ENCODE peak calls at places on chromosomes 16 and 17, in four cellular contexts. C, T, Q and R are unnamed samples.

GRCh38 chr17:62126292-62126691 is 61.2 kb upstream of the MED13 start:
- DNase-seq in C (no peak), T (no peak), Q (no peak), R (no peak)

GRCh38 chr17:49402706-49403105 is 12.0 kb downstream of the PHB1 start:
- DNase-seq in C (no peak), T (no peak), Q (no peak), R (no peak)

GRCh38 chr17:16944334-16945140 is 27.4 kb downstream of the TNFRSF13B start:
- DNase-seq in C (no peak), T (no peak), Q (no peak), R (no peak)

GRCh38 chr16:54216268-54217187 is 70.1 kb downstream of the IRX3 start:
- DNase-seq in C (peak), T (no peak), Q (no peak), R (no peak)

GRCh38 chr16:55559233-55559632 is 7.3 kb upstream of the CAPNS2 start:
- DNase-seq in C (no peak), T (no peak), Q (no peak), R (no peak)

GRCh38 chr16:11094838-11095565 is 150.6 kb downstream of the CLEC16A start:
- DNase-seq in C (no peak), T (no peak), Q (no peak), R (no peak)

GRCh38 chr16:50685456-50686058 is 4.4 kb upstream of the SNX20 start:
- DNase-seq in C (peak), T (no peak), Q (no peak), R (no peak)

GRCh38 chr16:82695806-82696205 is 69.0 kb downstream of the CDH13 start:
- DNase-seq in C (no peak), T (no peak), Q (no peak), R (no peak)

GRCh38 chr17:21263351-21263750 is 10.1 kb upstream of the NATD1 start:
- DNase-seq in C (no peak), T (no peak), Q (no peak), R (no peak)

GRCh38 chr16:86212706-86213426 is 297.5 kb upstream of the FOXF1 start:
- DNase-seq in C (no peak), T (no peak), Q (no peak), R (peak)

GRCh38 chr16:56264609-56264972 is 73.3 kb downstream of the GNAO1 start:
- DNase-seq in C (no peak), T (no peak), Q (no peak), R (no peak)

GRCh38 chr16:69916445-69916844 is 34.7 kb upstream of the CLEC18A start:
- DNase-seq in C (no peak), T (no peak), Q (no peak), R (no peak)

GRCh38 chr17:19769946-19770652 is 22.0 kb upstream of the ALDH3A1 start:
- DNase-seq in C (no peak), T (peak), Q (peak), R (no peak)

GRCh38 chr17:41667280-41668008 is 21.2 kb upstream of the EIF1 start:
- DNase-seq in C (no peak), T (no peak), Q (no peak), R (peak)

GRCh38 chr17:78186689-78187595 is at the start of the genes AFMID and TK1:
- DNase-seq in C (peak), T (peak), Q (peak), R (peak)

GRCh38 chr16:894841-895240 is 75.9 kb downstream of the LMF1 start:
- DNase-seq in C (no peak), T (no peak), Q (no peak), R (no peak)

GRCh38 chr16:66728117-66728787 is 23.2 kb downstream of the DYNC1LI2 start:
- DNase-seq in C (no peak), T (no peak), Q (peak), R (peak)

GRCh38 chr17:74852237-74853047 is 7.2 kb downstream of the GRIN2C start:
- DNase-seq in C (no peak), T (no peak), Q (no peak), R (no peak)

GRCh38 chr17:32350662-32351418 is 883 bp downstream of the ZNF207 start:
- DNase-seq in C (peak), T (no peak), Q (peak), R (peak)

GRCh38 chr16:4032768-4033167 is 83.5 kb downstream of the ADCY9 start:
- DNase-seq in C (peak), T (no peak), Q (no peak), R (peak)

GRCh38 chr16:48535831-48536599 is 74.0 kb downstream of the N4BP1 start:
- DNase-seq in C (peak), T (peak), Q (peak), R (peak)

GRCh38 chr16:46974352-46974751 is 878 bp upstream of the DNAJA2 start:
- DNase-seq in C (no peak), T (no peak), Q (no peak), R (peak)